ENCODE peak calls at places on chromosomes 1 and 21, in five cellular contexts. One of them, this sample, is unnamed.

GRCh38 chr1:16324456-16324890 is 27.8 kb downstream of the FBXO42 start:
- DNase-seq in H9: no peak
- DNase-seq in PC-3: peak
- DNase-seq in kidney: no peak
- DNase-seq in GM23248: peak
- DNase-seq in this sample: peak

GRCh38 chr1:27607239-27607804 is 3.4 kb upstream of the AHDC1 start:
- DNase-seq in H9: peak
- DNase-seq in PC-3: no peak
- DNase-seq in kidney: peak
- DNase-seq in GM23248: no peak
- DNase-seq in this sample: no peak

GRCh38 chr1:3132685-3133084 is 63.7 kb downstream of the PRDM16 start:
- DNase-seq in H9: no peak
- DNase-seq in PC-3: no peak
- DNase-seq in kidney: no peak
- DNase-seq in GM23248: no peak
- DNase-seq in this sample: no peak

GRCh38 chr1:81693316-81693715 is 107.4 kb upstream of the ADGRL2 start:
- DNase-seq in H9: no peak
- DNase-seq in PC-3: peak
- DNase-seq in kidney: no peak
- DNase-seq in GM23248: no peak
- DNase-seq in this sample: no peak

GRCh38 chr21:35814858-35815619 is 245.3 kb downstream of the SETD4 start:
- DNase-seq in H9: no peak
- DNase-seq in PC-3: peak
- DNase-seq in kidney: no peak
- DNase-seq in GM23248: no peak
- DNase-seq in this sample: no peak

GRCh38 chr1:116387551-116387950 is 14.5 kb downstream of the ATP1A1 start:
- DNase-seq in H9: no peak
- DNase-seq in PC-3: no peak
- DNase-seq in kidney: no peak
- DNase-seq in GM23248: no peak
- DNase-seq in this sample: no peak

GRCh38 chr1:182080955-182081582 is 19.6 kb upstream of the ZNF648 start:
- DNase-seq in H9: peak
- DNase-seq in PC-3: peak
- DNase-seq in kidney: no peak
- DNase-seq in GM23248: peak
- DNase-seq in this sample: peak

GRCh38 chr1:187408217-187409004 is 579.7 kb downstream of the PLA2G4A start:
- DNase-seq in H9: no peak
- DNase-seq in PC-3: no peak
- DNase-seq in kidney: no peak
- DNase-seq in GM23248: peak
- DNase-seq in this sample: peak

GRCh38 chr1:106526650-106527049 is 529.8 kb upstream of the PRMT6 start:
- DNase-seq in H9: no peak
- DNase-seq in PC-3: peak
- DNase-seq in kidney: no peak
- DNase-seq in GM23248: peak
- DNase-seq in this sample: peak

GRCh38 chr1:202810193-202810614 is 550 bp upstream of the PCAT6 start:
- DNase-seq in H9: no peak
- DNase-seq in PC-3: no peak
- DNase-seq in kidney: no peak
- DNase-seq in GM23248: no peak
- DNase-seq in this sample: no peak

GRCh38 chr1:64476251-64476952 is 6.5 kb downstream of the CACHD1 start:
- DNase-seq in H9: no peak
- DNase-seq in PC-3: peak
- DNase-seq in kidney: no peak
- DNase-seq in GM23248: peak
- DNase-seq in this sample: peak

GRCh38 chr1:93446837-93447451 is 974 bp upstream of the FNBP1L start:
- DNase-seq in H9: no peak
- DNase-seq in PC-3: peak
- DNase-seq in kidney: no peak
- DNase-seq in GM23248: peak
- DNase-seq in this sample: peak

GRCh38 chr1:24805534-24806301 is 60.5 kb downstream of the CLIC4 start:
- DNase-seq in H9: no peak
- DNase-seq in PC-3: peak
- DNase-seq in kidney: no peak
- DNase-seq in GM23248: peak
- DNase-seq in this sample: peak

GRCh38 chr1:8324176-8324810 is 6.4 kb downstream of the SLC45A1 start:
- DNase-seq in H9: no peak
- DNase-seq in PC-3: no peak
- DNase-seq in kidney: no peak
- DNase-seq in GM23248: no peak
- DNase-seq in this sample: no peak

GRCh38 chr21:44897326-44898010 is 23.2 kb downstream of the ITGB2 start:
- DNase-seq in H9: peak
- DNase-seq in PC-3: no peak
- DNase-seq in kidney: peak
- DNase-seq in GM23248: no peak
- DNase-seq in this sample: no peak

GRCh38 chr1:1425753-1426495 is 4.8 kb upstream of the ANKRD65 start:
- DNase-seq in H9: peak
- DNase-seq in PC-3: no peak
- DNase-seq in kidney: peak
- DNase-seq in GM23248: no peak
- DNase-seq in this sample: no peak

GRCh38 chr1:231781887-231782286 is 155.3 kb downstream of the DISC1 start:
- DNase-seq in H9: no peak
- DNase-seq in PC-3: peak
- DNase-seq in kidney: no peak
- DNase-seq in GM23248: peak
- DNase-seq in this sample: no peak

GRCh38 chr21:37886726-37887309 is 29.4 kb downstream of the KCNJ6 start:
- DNase-seq in H9: no peak
- DNase-seq in PC-3: no peak
- DNase-seq in kidney: no peak
- DNase-seq in GM23248: no peak
- DNase-seq in this sample: no peak

GRCh38 chr1:200042437-200043329 is 15.2 kb downstream of the NR5A2 start:
- DNase-seq in H9: peak
- DNase-seq in PC-3: no peak
- DNase-seq in kidney: no peak
- DNase-seq in GM23248: peak
- DNase-seq in this sample: no peak

GRCh38 chr1:166167395-166167922 is 658 bp upstream of the FAM78B start:
- DNase-seq in H9: no peak
- DNase-seq in PC-3: no peak
- DNase-seq in kidney: no peak
- DNase-seq in GM23248: no peak
- DNase-seq in this sample: no peak

GRCh38 chr1:70896224-70896623 is 151.4 kb downstream of the PTGER3 start:
- DNase-seq in H9: no peak
- DNase-seq in PC-3: peak
- DNase-seq in kidney: no peak
- DNase-seq in GM23248: peak
- DNase-seq in this sample: no peak

GRCh38 chr21:14527690-14528652 is 18.1 kb downstream of the SAMSN1 start:
- DNase-seq in H9: no peak
- DNase-seq in PC-3: no peak
- DNase-seq in kidney: no peak
- DNase-seq in GM23248: no peak
- DNase-seq in this sample: no peak

GRCh38 chr1:11918779-11919519 is 7.3 kb downstream of the KIAA2013 start:
- DNase-seq in H9: no peak
- DNase-seq in PC-3: peak
- DNase-seq in kidney: no peak
- DNase-seq in GM23248: peak
- DNase-seq in this sample: peak

GRCh38 chr1:35838693-35839245 is 31.0 kb downstream of the AGO4 start:
- DNase-seq in H9: no peak
- DNase-seq in PC-3: no peak
- DNase-seq in kidney: no peak
- DNase-seq in GM23248: peak
- DNase-seq in this sample: no peak

GRCh38 chr1:46401514-46401913 is 7.4 kb downstream of the FAAH start:
- DNase-seq in H9: no peak
- DNase-seq in PC-3: no peak
- DNase-seq in kidney: no peak
- DNase-seq in GM23248: peak
- DNase-seq in this sample: peak

GRCh38 chr1:157806431-157807149 is 13.3 kb downstream of the FCRL1 start:
- DNase-seq in H9: no peak
- DNase-seq in PC-3: no peak
- DNase-seq in kidney: no peak
- DNase-seq in GM23248: no peak
- DNase-seq in this sample: no peak

GRCh38 chr1:2381741-2382620 is 9.4 kb downstream of the MORN1 start:
- DNase-seq in H9: peak
- DNase-seq in PC-3: peak
- DNase-seq in kidney: peak
- DNase-seq in GM23248: peak
- DNase-seq in this sample: peak

GRCh38 chr1:61472876-61473275 is 252.1 kb downstream of the TM2D1 start:
- DNase-seq in H9: no peak
- DNase-seq in PC-3: peak
- DNase-seq in kidney: no peak
- DNase-seq in GM23248: peak
- DNase-seq in this sample: peak

GRCh38 chr1:197096137-197096536 is 29.1 kb upstream of the F13B start:
- DNase-seq in H9: no peak
- DNase-seq in PC-3: no peak
- DNase-seq in kidney: no peak
- DNase-seq in GM23248: no peak
- DNase-seq in this sample: no peak

GRCh38 chr1:175725684-175726083 is 17.7 kb downstream of the TNR start:
- DNase-seq in H9: peak
- DNase-seq in PC-3: peak
- DNase-seq in kidney: no peak
- DNase-seq in GM23248: peak
- DNase-seq in this sample: peak

GRCh38 chr1:55896210-55896609 is 681.0 kb upstream of the USP24 start:
- DNase-seq in H9: no peak
- DNase-seq in PC-3: no peak
- DNase-seq in kidney: no peak
- DNase-seq in GM23248: no peak
- DNase-seq in this sample: no peak

GRCh38 chr1:61391730-61392129 is 309.4 kb downstream of the NFIA start:
- DNase-seq in H9: no peak
- DNase-seq in PC-3: no peak
- DNase-seq in kidney: no peak
- DNase-seq in GM23248: no peak
- DNase-seq in this sample: no peak

GRCh38 chr1:18907021-18907913 is 4.9 kb upstream of the ALDH4A1 start:
- DNase-seq in H9: peak
- DNase-seq in PC-3: peak
- DNase-seq in kidney: no peak
- DNase-seq in GM23248: peak
- DNase-seq in this sample: no peak

DNA sequence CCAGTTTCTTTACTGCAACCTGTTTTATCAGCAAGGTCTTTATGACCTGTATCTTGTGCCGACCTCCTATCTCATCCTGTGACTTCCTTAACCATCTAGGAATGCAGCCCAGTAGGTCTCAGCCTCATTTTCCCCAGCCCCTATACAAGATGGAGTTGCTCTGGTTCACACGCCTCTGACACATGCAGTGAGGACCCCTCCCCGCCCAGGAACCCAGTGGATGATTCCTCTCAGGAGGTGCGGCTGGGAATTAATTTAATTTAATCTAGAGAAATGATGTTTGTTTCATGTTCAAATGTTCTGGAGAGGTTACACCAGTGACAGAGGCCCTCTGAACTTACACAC is 39.0 kb upstream of the LBR start:
- DNase-seq in H9: no peak
- DNase-seq in PC-3: no peak
- DNase-seq in kidney: no peak
- DNase-seq in GM23248: no peak
- DNase-seq in this sample: no peak
- H3K9ac ChIP-seq in H9: no peak
- H3K9ac ChIP-seq in PC-3: no peak
- H3K9ac ChIP-seq in kidney: no peak
- H3K9ac ChIP-seq in GM23248: no peak
- H3K9ac ChIP-seq in this sample: no peak

DNA sequence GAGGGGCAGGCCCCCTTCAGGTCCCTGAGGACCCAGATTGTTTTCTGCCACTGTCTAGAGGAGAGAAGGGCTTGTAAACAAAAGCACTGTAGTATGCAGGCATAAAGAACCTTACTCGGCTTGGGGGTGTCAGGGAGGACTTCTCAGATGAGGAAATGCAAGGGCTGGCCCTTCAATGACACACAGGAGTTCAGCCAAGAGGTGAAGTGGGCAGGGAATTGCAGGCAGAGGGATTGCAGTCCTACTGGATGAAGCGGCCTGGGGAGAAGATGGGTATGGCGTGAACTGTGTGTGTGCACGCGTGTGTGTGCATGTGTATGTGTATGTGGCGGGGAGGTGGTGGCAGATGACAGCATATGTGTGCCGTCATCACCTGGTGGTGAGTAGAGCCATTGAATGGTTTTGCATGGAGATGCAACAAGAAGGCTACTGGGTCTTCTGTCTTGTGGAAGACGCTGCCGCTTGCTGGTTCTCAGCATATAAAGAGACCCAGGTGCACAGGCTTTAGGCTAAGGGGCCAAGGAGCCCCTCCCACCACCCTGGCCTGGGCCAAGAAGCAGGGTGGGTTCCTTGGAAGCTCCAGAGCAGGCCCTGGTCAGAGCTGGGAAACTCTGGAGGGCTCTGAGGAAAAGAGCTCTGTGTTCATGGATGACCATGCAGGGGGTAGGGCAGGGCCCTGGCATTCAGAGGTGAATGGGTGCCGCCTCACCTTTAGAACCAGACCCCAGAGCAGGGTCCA is 4.0 kb upstream of the EPS8L3 start:
- DNase-seq in H9: no peak
- DNase-seq in PC-3: no peak
- DNase-seq in kidney: peak
- DNase-seq in GM23248: no peak
- DNase-seq in this sample: no peak
- H3K27ac ChIP-seq in H9: no peak
- H3K27ac ChIP-seq in PC-3: no peak
- H3K27ac ChIP-seq in kidney: no peak
- H3K27ac ChIP-seq in GM23248: no peak
- H3K27ac ChIP-seq in this sample: no peak

GRCh38 chr21:32795376-32795775 is 23.8 kb upstream of the PAXBP1 start:
- DNase-seq in H9: no peak
- DNase-seq in PC-3: no peak
- DNase-seq in kidney: no peak
- DNase-seq in GM23248: no peak
- DNase-seq in this sample: no peak
- H3K9ac ChIP-seq in H9: no peak
- H3K9ac ChIP-seq in PC-3: no peak
- H3K9ac ChIP-seq in kidney: no peak
- H3K9ac ChIP-seq in GM23248: no peak
- H3K9ac ChIP-seq in this sample: no peak

DNA sequence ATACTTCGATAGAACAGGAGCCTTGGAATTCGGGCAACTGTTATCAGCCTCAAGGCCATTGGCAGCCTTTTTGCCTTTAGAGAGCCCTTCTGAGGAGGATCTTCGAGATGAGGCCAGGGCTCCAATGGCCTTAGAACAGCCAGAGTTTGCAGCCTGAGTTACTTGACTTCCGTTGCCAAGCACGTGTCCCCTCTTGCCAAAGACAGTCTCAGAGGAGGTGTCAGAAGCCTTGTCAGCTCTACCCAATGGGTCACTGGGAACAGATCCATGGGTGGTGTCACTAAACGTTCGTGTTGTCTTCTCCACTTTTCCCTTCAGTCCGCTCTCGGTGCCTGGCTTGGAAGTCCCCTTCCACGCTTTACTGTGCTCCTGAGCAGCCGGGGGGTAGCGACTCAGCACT is 73.2 kb downstream of the KDM1A start:
- DNase-seq in H9: no peak
- DNase-seq in PC-3: no peak
- DNase-seq in kidney: no peak
- DNase-seq in GM23248: no peak
- DNase-seq in this sample: no peak
- H3K27ac ChIP-seq in H9: no peak
- H3K27ac ChIP-seq in PC-3: no peak
- H3K27ac ChIP-seq in kidney: no peak
- H3K27ac ChIP-seq in GM23248: no peak
- H3K27ac ChIP-seq in this sample: no peak

This sample was measured in mammary epithelial cell.